ENCODE peak calls at places on chromosome 10, in four cellular contexts. R, O, Y and W are unnamed samples.

GRCh38 chr10:70492786-70493659 is 14.5 kb downstream of the PALD1 start:
- DNase-seq in Y (no peak), O (peak; percentile 20), R (no peak), W (peak; percentile 52)

GRCh38 chr10:115659616-115660015 is 566.5 kb downstream of the ATRNL1 start:
- DNase-seq in O (no peak), Y (no peak), R (no peak), W (no peak)

GRCh38 chr10:129971381-129972144 is 7.5 kb upstream of the EBF3 start:
- DNase-seq in Y (no peak), O (peak; percentile 52), R (no peak), W (peak; percentile 34)

GRCh38 chr10:24718031-24718855 is 5.4 kb downstream of the ARHGAP21 start:
- DNase-seq in O (peak; percentile 88), R (no peak), Y (no peak), W (peak; percentile 63)

GRCh38 chr10:132710036-132710686 is 75.8 kb downstream of the NKX6-2 start:
- DNase-seq in R (no peak), Y (no peak), O (no peak), W (no peak)

GRCh38 chr10:86900955-86901354 is 56.5 kb downstream of the MMRN2 start:
- DNase-seq in R (no peak), Y (no peak), O (peak; percentile 21), W (no peak)

GRCh38 chr10:108561649-108562048 is 1361.7 kb downstream of the XPNPEP1 start:
- DNase-seq in R (no peak), O (peak; percentile 82), Y (no peak), W (peak; percentile 85)

GRCh38 chr10:20877986-20878979 is 18.8 kb downstream of the NEBL start:
- DNase-seq in O (no peak), R (no peak), Y (no peak), W (peak; percentile 23)

GRCh38 chr10:69769395-69769989 is 32.2 kb upstream of the COL13A1 start:
- DNase-seq in Y (no peak), R (no peak), O (peak; percentile 92), W (peak; percentile 90)

GRCh38 chr10:124587811-124588211 is 126.2 kb downstream of the LHPP start:
- DNase-seq in R (no peak), O (no peak), Y (no peak), W (no peak)

GRCh38 chr10:62687230-62687748 is 117.2 kb upstream of the ADO start:
- DNase-seq in Y (no peak), R (no peak), O (peak; percentile 44), W (peak; percentile 55)

GRCh38 chr10:78774614-78774998 is 294.2 kb upstream of the ZMIZ1 start:
- DNase-seq in Y (no peak), R (no peak), O (no peak), W (no peak)

GRCh38 chr10:13924020-13924725 is 337.4 kb downstream of the PRPF18 start:
- DNase-seq in R (no peak), O (peak; percentile 98), Y (no peak), W (peak; percentile 86)

GRCh38 chr10:30862486-30862885 is 169.2 kb downstream of the ZNF438 start:
- DNase-seq in O (peak; percentile 72), Y (no peak), R (no peak), W (peak; percentile 62)

GRCh38 chr10:24886281-24886680 is 66.1 kb downstream of the PRTFDC1 start:
- DNase-seq in Y (no peak), O (no peak), R (no peak), W (no peak)

GRCh38 chr10:100656479-100656878 is 88.9 kb upstream of the PAX2 start:
- DNase-seq in R (no peak), O (no peak), Y (no peak), W (no peak)

GRCh38 chr10:36469585-36469984 is 655.8 kb upstream of the ANKRD30A start:
- DNase-seq in O (peak; percentile 83), R (no peak), Y (no peak), W (peak; percentile 87)

GRCh38 chr10:78947226-78947625 is 121.5 kb upstream of the ZMIZ1 start:
- DNase-seq in Y (no peak), O (no peak), R (no peak), W (no peak)

GRCh38 chr10:73576178-73576889 is 14.8 kb downstream of the USP54 start:
- DNase-seq in Y (no peak), O (peak; percentile 88), R (no peak), W (peak; percentile 50)

GRCh38 chr10:63437334-63437949 is 28.3 kb downstream of the JMJD1C start:
- DNase-seq in O (peak; percentile 17), Y (no peak), R (no peak), W (peak; percentile 42)

GRCh38 chr10:22539579-22540160 is 174.7 kb downstream of the PIP4K2A start:
- DNase-seq in O (no peak), R (no peak), Y (no peak), W (no peak)

GRCh38 chr10:6748981-6749630 is 169.0 kb upstream of the PRKCQ start:
- DNase-seq in R (no peak), Y (no peak), O (peak; percentile 88), W (peak; percentile 91)

GRCh38 chr10:107427021-107427420 is 262.5 kb upstream of the SORCS1 start:
- DNase-seq in O (no peak), R (no peak), Y (no peak), W (no peak)

GRCh38 chr10:79184649-79185048 is 115.9 kb downstream of the ZMIZ1 start:
- DNase-seq in R (no peak), Y (no peak), O (no peak), W (no peak)

GRCh38 chr10:110171032-110171431 is 36.4 kb upstream of the MXI1 start:
- DNase-seq in O (no peak), Y (no peak), R (no peak), W (peak; percentile 18)

GRCh38 chr10:15759265-15759664 is 39.5 kb upstream of the ITGA8 start:
- DNase-seq in O (no peak), R (no peak), Y (no peak), W (no peak)

GRCh38 chr10:43190775-43191174 is 52.5 kb downstream of the CSGALNACT2 start:
- DNase-seq in O (peak; percentile 55), R (no peak), Y (no peak), W (no peak)

GRCh38 chr10:3616880-3617279 is 168.1 kb downstream of the KLF6 start:
- DNase-seq in O (no peak), Y (no peak), R (no peak), W (no peak)